ENCODE peak calls at places on chromosomes 1 and 21, in ten cellular contexts. G is A549, W is HFF-Myc, E is glutamatergic neuron, X is DND-41, K is psoas muscle, H is GM13976, A is H9, L is AG09309, J is heart left ventricle. R is an unnamed sample.
A peak's percentile ranks its signal among the peaks of the same experiment; 100 is the strongest.

GRCh38 chr1:73998348-73998959 is 199.5 kb downstream of the LRRIQ3 start:
- DNase-seq in G (peak; percentile 41), W (peak; percentile 1), E (no peak), X (no peak), K (no peak), H (peak; percentile 22), A (no peak), L (peak; percentile 33), J (no peak), R (no peak)

GRCh38 chr1:2312589-2313301 is 78.6 kb downstream of the MORN1 start:
- DNase-seq in G (peak; percentile 22), W (no peak), E (no peak), X (no peak), K (peak; percentile 62), H (no peak), A (no peak), L (no peak), J (no peak), R (no peak)

GRCh38 chr1:192609110-192610079 is 26.6 kb upstream of the RGS13 start:
- DNase-seq in G (no peak), W (no peak), E (no peak), X (peak; percentile 83), K (peak; percentile 23), H (peak; percentile 64), A (no peak), L (no peak), J (peak; percentile 26), R (peak; percentile 84)

GRCh38 chr1:1616838-1617237 is 1.5 kb downstream of the MIB2 start:
- DNase-seq in G (no peak), W (no peak), E (no peak), X (no peak), K (peak; percentile 24), H (no peak), A (no peak), L (no peak), J (peak; percentile 31), R (no peak)

GRCh38 chr1:246591958-246592357 is 25.7 kb downstream of the CNST start:
- DNase-seq in G (no peak), W (no peak), E (no peak), X (no peak), K (no peak), H (no peak), A (no peak), L (no peak), J (no peak), R (no peak)

GRCh38 chr1:23577056-23577985 is 18.0 kb upstream of the ID3 start:
- DNase-seq in G (peak; percentile 85), W (no peak), E (no peak), X (no peak), K (no peak), H (peak; percentile 74), A (no peak), L (peak; percentile 79), J (peak; percentile 62), R (peak; percentile 81)

GRCh38 chr1:171081220-171081993 is 9.3 kb upstream of the FMO3 start:
- DNase-seq in G (peak; percentile 7), W (peak; percentile 61), E (no peak), X (no peak), K (no peak), H (peak; percentile 20), A (no peak), L (peak; percentile 33), J (no peak), R (no peak)

GRCh38 chr1:182111496-182111895 is 50.0 kb upstream of the ZNF648 start:
- DNase-seq in G (no peak), W (no peak), E (no peak), X (no peak), K (no peak), H (no peak), A (no peak), L (no peak), J (no peak), R (no peak)

GRCh38 chr1:180933141-180933540 is 20.4 kb downstream of the KIAA1614 start:
- DNase-seq in G (no peak), W (no peak), E (no peak), X (no peak), K (no peak), H (no peak), A (no peak), L (no peak), J (no peak), R (no peak)

GRCh38 chr21:42332557-42332956 is 17.3 kb upstream of the TFF3 start:
- DNase-seq in G (no peak), W (no peak), E (no peak), X (no peak), K (no peak), H (no peak), A (no peak), L (no peak), J (no peak), R (no peak)

GRCh38 chr1:9143250-9143649 is 14.3 kb upstream of the GPR157 start:
- DNase-seq in G (no peak), W (no peak), E (no peak), X (no peak), K (peak; percentile 50), H (no peak), A (no peak), L (peak; percentile 65), J (no peak), R (no peak)

GRCh38 chr1:36224537-36225297 is 474 bp downstream of the THRAP3 start:
- DNase-seq in G (peak; percentile 85), W (peak; percentile 66), E (peak; percentile 77), X (no peak), K (peak; percentile 79), H (peak; percentile 86), A (peak; percentile 79), L (peak; percentile 40), J (peak; percentile 87), R (no peak)

GRCh38 chr21:35136586-35137254 is 87.6 kb upstream of the RUNX1 start:
- DNase-seq in G (peak; percentile 65), W (no peak), E (no peak), X (no peak), K (no peak), H (no peak), A (no peak), L (no peak), J (no peak), R (no peak)

DNA sequence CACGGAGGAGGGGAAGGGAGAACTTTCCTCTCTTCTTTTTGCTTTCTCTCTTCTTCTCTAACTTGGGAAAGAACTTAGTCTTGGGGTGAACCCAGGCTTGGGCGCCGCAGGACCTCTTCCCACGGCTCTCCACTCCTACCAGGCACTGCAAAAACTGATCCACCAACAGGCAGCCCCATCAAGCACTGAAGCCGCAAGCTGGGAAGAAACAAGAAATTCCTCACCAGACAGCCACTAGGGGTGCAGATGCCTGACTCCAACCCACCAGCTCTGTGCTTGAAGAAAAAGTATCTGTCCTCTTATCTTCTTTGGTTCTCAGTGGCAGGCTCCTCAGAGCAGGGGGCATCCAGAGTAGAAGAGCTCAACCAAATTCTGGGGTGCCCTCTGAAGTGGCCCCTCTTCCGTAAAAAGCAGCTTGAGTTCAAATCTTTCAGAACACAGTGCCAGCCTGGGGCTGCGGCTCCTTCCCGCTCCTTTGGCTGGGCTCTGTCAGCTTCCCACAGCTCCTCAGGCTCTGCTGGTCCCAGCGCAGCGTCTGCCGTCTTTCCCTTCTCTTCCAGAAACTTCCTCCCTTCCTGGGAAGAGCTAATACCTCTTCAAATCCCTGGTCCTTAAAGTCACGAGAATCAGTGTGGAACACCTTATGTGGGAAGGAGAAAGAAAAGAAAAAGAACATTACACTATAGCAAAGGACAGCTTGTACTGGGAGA is 2.4 kb downstream of the SLC41A1 start:
- DNase-seq in G (peak; percentile 17), W (no peak), E (no peak), X (peak; percentile 13), K (no peak), H (no peak), A (peak; percentile 54), L (no peak), J (no peak), R (no peak)
- TF ChIP-seq CTCF in G (peak; percentile 7), W (peak; percentile 35), E (no peak), X (peak; percentile 44), K (no peak), H (no peak), A (peak; percentile 60), L (peak; percentile 27), J (no peak), R (no peak)

GRCh38 chr1:147725685-147726084 is 34.7 kb downstream of the GJA5 start:
- DNase-seq in G (no peak), W (no peak), E (no peak), X (no peak), K (no peak), H (no peak), A (no peak), L (no peak), J (no peak), R (no peak)
- TF ChIP-seq CTCF in G (no peak), W (no peak), E (no peak), X (no peak), K (no peak), H (no peak), A (no peak), L (no peak), J (no peak), R (no peak)

DNA sequence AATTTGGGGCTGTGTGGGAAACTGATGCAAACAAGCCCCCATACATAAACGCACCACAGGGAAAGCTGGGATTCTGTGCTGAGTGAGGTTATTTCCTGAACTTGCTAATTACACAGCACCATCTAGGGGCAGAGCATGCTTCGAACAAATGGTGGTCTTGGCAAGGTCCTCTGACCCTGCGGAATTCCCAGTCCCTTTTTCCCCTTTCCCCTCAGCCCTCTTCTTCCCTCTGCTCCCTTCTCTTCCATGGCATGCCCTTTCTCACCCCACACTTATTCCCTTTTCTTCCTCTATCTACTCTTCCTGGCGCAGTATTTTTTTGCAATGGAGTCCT is 134.5 kb upstream of the VANGL1 start:
- DNase-seq in G (peak; percentile 28), W (no peak), E (peak; percentile 34), X (peak; percentile 4), K (no peak), H (no peak), A (peak; percentile 58), L (no peak), J (no peak), R (no peak)
- TF ChIP-seq CTCF in G (peak; percentile 33), W (peak; percentile 68), E (no peak), X (peak; percentile 58), K (peak; percentile 34), H (no peak), A (peak; percentile 70), L (peak; percentile 69), J (peak; percentile 20), R (no peak)

GRCh38 chr1:110523011-110523410 is 4.0 kb upstream of the KCNA10 start:
- DNase-seq in G (no peak), W (no peak), E (no peak), X (no peak), K (no peak), H (no peak), A (no peak), L (no peak), J (no peak), R (no peak)

GRCh38 chr1:110529011-110529410 is 10.0 kb upstream of the KCNA10 start:
- DNase-seq in G (no peak), W (no peak), E (no peak), X (no peak), K (no peak), H (no peak), A (no peak), L (no peak), J (no peak), R (no peak)

GRCh38 chr1:110526189-110526588 is 7.2 kb upstream of the KCNA10 start:
- DNase-seq in G (no peak), W (no peak), E (no peak), X (no peak), K (no peak), H (no peak), A (no peak), L (no peak), J (no peak), R (no peak)

GRCh38 chr1:110525250-110525597 is 6.2 kb upstream of the KCNA10 start:
- DNase-seq in G (no peak), W (no peak), E (no peak), X (no peak), K (no peak), H (no peak), A (no peak), L (no peak), J (no peak), R (no peak)

GRCh38 chr1:110524311-110525249 is 5.6 kb upstream of the KCNA10 start:
- DNase-seq in G (peak; percentile 49), W (no peak), E (peak; percentile 74), X (peak; percentile 53), K (no peak), H (peak; percentile 76), A (peak; percentile 84), L (no peak), J (no peak), R (peak; percentile 69)
- TF ChIP-seq CTCF in G (peak; percentile 58), W (peak; percentile 68), E (peak; percentile 82), X (peak; percentile 81), K (peak; percentile 52), H (peak; percentile 75), A (peak; percentile 93), L (peak; percentile 65), J (peak; percentile 46), R (peak; percentile 89)